ENCODE peak calls at places on chromosomes 12 and 14, in four cellular contexts. One of them, this sample, is unnamed.

GRCh38 chr14:69037790-69038448 is 58.8 kb upstream of the ACTN1 start:
- DNase-seq in lung: no peak
- DNase-seq in colonic mucosa: no peak
- DNase-seq in dorsolateral prefrontal cortex: no peak
- DNase-seq in this sample: no peak

GRCh38 chr12:28817524-28817923 is 331.6 kb upstream of the FAR2 start:
- DNase-seq in colonic mucosa: no peak
- DNase-seq in dorsolateral prefrontal cortex: no peak
- DNase-seq in lung: no peak
- DNase-seq in this sample: no peak

GRCh38 chr14:68814376-68815287 is 21.8 kb upstream of the ZFP36L1 start:
- DNase-seq in colonic mucosa: no peak
- DNase-seq in dorsolateral prefrontal cortex: no peak
- DNase-seq in lung: no peak
- DNase-seq in this sample: peak; percentile 74

GRCh38 chr14:48842785-48843184 is 743.4 kb downstream of the RPS29 start:
- DNase-seq in dorsolateral prefrontal cortex: no peak
- DNase-seq in colonic mucosa: no peak
- DNase-seq in lung: no peak
- DNase-seq in this sample: no peak

GRCh38 chr12:58873496-58873895 is 46.8 kb downstream of the LRIG3 start:
- DNase-seq in colonic mucosa: no peak
- DNase-seq in dorsolateral prefrontal cortex: no peak
- DNase-seq in lung: no peak
- DNase-seq in this sample: no peak

GRCh38 chr12:85322715-85323114 is 42.7 kb downstream of the ALX1 start:
- DNase-seq in colonic mucosa: no peak
- DNase-seq in lung: no peak
- DNase-seq in dorsolateral prefrontal cortex: no peak
- DNase-seq in this sample: no peak

GRCh38 chr12:45648070-45648469 is 81.4 kb upstream of the ARID2 start:
- DNase-seq in lung: no peak
- DNase-seq in colonic mucosa: peak; percentile 27
- DNase-seq in dorsolateral prefrontal cortex: peak; percentile 45
- DNase-seq in this sample: no peak

GRCh38 chr12:95605875-95606274 is 54.6 kb upstream of the USP44 start:
- DNase-seq in lung: no peak
- DNase-seq in colonic mucosa: no peak
- DNase-seq in dorsolateral prefrontal cortex: no peak
- DNase-seq in this sample: no peak

GRCh38 chr14:70809238-70810214 is at the start of gene MAP3K9:
- DNase-seq in lung: peak; percentile 95
- DNase-seq in dorsolateral prefrontal cortex: peak; percentile 92
- DNase-seq in colonic mucosa: peak; percentile 97
- DNase-seq in this sample: no peak

DNA sequence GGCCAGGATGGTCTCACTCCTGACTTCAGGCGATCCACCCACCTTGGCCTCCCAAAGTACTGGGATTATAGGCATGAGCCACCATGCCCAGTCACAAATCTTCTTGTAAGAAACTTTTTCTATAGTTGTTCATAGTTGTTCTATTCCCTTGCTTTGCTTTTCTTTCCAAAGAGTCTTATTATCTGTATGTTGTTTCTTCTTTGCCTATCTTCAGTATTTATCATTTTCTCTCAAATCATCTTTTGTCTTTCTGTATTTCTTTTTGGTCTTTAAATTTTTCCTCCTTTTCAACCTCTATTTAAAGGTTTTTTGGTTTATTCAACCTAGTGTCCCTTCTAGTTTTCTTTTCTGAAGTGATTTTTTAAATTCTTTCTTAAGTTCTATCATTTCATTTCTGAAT is 68.7 kb downstream of the LRP6 start:
- DNase-seq in lung: no peak
- DNase-seq in dorsolateral prefrontal cortex: no peak
- DNase-seq in colonic mucosa: no peak
- DNase-seq in this sample: no peak
- TF ChIP-seq CTCF in lung: no peak
- TF ChIP-seq CTCF in dorsolateral prefrontal cortex: no peak
- TF ChIP-seq CTCF in colonic mucosa: no peak
- TF ChIP-seq CTCF in this sample: no peak

GRCh38 chr12:122951979-122952892 is 14.0 kb downstream of the ABCB9 start:
- DNase-seq in lung: peak; percentile 79
- DNase-seq in dorsolateral prefrontal cortex: peak; percentile 86
- DNase-seq in colonic mucosa: peak; percentile 86
- DNase-seq in this sample: no peak
- H3K27ac ChIP-seq in lung: no peak overlapping the region
- H3K27ac ChIP-seq in dorsolateral prefrontal cortex: no peak overlapping the region
- H3K27ac ChIP-seq in colonic mucosa: peak overlapping the region; percentile 66
- H3K27ac ChIP-seq in this sample: no peak overlapping the region

DNA sequence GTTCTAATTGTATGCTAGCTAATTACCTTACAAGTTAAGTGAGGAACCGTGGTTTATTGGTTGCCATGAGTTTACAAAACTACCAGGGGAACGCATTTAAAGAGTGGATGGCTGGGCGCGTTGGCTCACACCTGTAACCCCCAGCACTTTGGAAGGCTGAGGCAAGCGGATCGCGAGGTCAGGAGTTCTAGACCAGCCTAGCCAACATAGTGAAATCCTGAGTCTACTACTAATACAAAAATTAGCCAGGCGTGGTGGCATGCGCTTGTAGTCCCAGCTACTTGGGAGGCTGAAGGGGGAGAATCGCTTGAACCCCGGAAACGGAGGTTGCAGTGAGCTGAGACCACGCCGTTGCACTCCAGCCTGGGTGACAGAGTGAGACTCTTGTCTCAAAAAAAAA is 2.2 kb downstream of the EIF5 start:
- DNase-seq in lung: no peak
- DNase-seq in colonic mucosa: no peak
- DNase-seq in dorsolateral prefrontal cortex: no peak
- DNase-seq in this sample: no peak
- H3K4me3 ChIP-seq in lung: no peak overlapping the region
- H3K4me3 ChIP-seq in colonic mucosa: no peak overlapping the region
- H3K4me3 ChIP-seq in dorsolateral prefrontal cortex: peak overlapping the region; percentile 97
- H3K4me3 ChIP-seq in this sample: peak overlapping the region; percentile 95

GRCh38 chr12:47944685-47945340 is 18.6 kb upstream of the TMEM106C start:
- DNase-seq in colonic mucosa: no peak
- DNase-seq in lung: no peak
- DNase-seq in dorsolateral prefrontal cortex: no peak
- DNase-seq in this sample: no peak

GRCh38 chr12:47943492-47944359 is 19.7 kb upstream of the TMEM106C start:
- DNase-seq in colonic mucosa: peak; percentile 93
- DNase-seq in lung: no peak
- DNase-seq in dorsolateral prefrontal cortex: no peak
- DNase-seq in this sample: no peak

GRCh38 chr12:47940773-47941474 is 22.5 kb upstream of the TMEM106C start:
- DNase-seq in lung: no peak
- DNase-seq in colonic mucosa: no peak
- DNase-seq in dorsolateral prefrontal cortex: no peak
- DNase-seq in this sample: no peak

GRCh38 chr12:47941475-47942326 is 21.7 kb upstream of the TMEM106C start:
- DNase-seq in dorsolateral prefrontal cortex: no peak
- DNase-seq in colonic mucosa: no peak
- DNase-seq in lung: no peak
- DNase-seq in this sample: no peak

DNA sequence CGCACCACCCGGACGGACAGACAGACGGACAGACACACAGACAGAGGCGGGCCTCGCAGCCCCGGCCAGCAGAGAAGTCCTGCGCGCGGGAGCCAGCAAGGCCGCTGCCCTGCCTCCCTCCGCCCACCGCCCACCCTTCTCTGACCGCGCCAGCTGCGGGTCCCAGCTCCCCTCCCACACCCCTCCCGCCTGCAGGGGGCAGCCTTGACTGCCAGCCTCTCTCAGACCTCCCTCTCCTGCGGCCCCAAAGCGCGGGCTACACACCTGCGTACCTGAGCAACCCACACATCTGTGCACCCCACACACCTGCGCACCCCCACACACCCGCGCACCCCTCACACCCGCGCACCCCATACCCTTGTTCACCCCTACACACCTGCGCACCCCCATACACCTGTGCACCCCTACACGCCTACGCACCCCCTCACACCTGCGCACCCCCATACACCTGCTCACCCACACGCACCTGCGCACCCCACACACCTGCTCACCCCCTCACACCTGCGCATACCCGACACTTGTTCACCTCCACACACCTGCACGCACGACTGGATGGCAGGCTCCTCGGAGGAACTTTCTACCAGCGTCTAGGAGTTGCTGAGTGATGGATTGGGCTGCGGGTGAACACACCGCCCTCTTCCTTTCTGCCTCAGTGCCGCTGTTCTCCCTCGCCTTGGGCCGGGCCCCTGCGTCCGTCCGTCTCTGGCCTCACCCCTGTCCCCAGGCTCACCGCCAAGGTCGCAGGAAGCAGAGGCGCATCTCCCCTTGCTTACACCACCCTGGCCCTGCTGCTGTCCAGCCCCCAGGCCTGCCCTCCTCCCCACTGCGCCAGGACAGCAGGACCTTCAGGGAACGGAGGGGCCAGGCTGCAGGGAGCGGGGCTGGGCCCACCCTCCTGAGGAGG is 20.8 kb upstream of the TMEM106C start:
- DNase-seq in colonic mucosa: no peak
- DNase-seq in dorsolateral prefrontal cortex: no peak
- DNase-seq in lung: no peak
- DNase-seq in this sample: no peak
- TF ChIP-seq CTCF in colonic mucosa: no peak
- TF ChIP-seq CTCF in dorsolateral prefrontal cortex: no peak
- TF ChIP-seq CTCF in lung: no peak
- TF ChIP-seq CTCF in this sample: no peak

DNA sequence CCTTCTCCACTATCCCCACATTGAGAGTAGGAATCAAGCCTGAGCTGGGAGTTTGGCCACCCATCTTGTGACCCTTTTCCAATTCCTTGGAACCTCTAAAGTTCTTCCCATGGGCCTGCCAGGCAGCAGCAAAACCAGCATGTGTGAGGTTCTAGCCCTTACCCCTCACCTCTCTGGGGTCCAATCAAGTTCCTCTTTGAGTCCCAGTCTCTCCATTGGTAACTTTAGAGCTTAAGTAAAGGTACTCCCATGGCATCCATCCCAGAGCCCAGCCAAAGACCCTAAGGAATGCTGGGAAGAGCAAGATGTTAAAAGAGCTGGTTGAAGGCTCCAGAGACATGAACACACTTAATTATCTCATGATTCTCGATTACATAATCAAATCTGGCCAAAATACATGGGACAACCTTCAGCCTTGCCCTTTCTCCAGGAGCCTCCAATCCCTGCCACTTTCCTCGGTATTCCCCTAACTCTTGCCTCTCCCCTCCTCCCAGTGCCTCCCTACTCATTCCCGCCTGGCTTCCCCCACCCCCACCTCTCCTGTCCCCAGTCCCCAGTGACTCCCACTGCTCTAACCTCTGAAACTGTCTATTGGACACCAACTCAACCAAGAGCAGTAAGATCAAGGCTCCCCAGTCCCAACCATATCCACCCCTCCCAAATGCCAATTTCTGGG is 4.8 kb upstream of the TNS2 start:
- DNase-seq in lung: no peak
- DNase-seq in dorsolateral prefrontal cortex: no peak
- DNase-seq in colonic mucosa: no peak
- DNase-seq in this sample: peak; percentile 75
- H3K27ac ChIP-seq in lung: peak overlapping the region; percentile 87
- H3K27ac ChIP-seq in dorsolateral prefrontal cortex: peak overlapping the region; percentile 100
- H3K27ac ChIP-seq in colonic mucosa: peak overlapping the region; percentile 12
- H3K27ac ChIP-seq in this sample: peak overlapping the region; percentile 95

GRCh38 chr12:51323317-51323960 is 535 bp downstream of the BIN2 start:
- DNase-seq in lung: no peak
- DNase-seq in colonic mucosa: no peak
- DNase-seq in dorsolateral prefrontal cortex: no peak
- DNase-seq in this sample: no peak
- H3K4me3 ChIP-seq in lung: peak overlapping the region; percentile 12
- H3K4me3 ChIP-seq in colonic mucosa: peak overlapping the region; percentile 31
- H3K4me3 ChIP-seq in dorsolateral prefrontal cortex: peak overlapping the region; percentile 20
- H3K4me3 ChIP-seq in this sample: peak overlapping the region; percentile 59

DNA sequence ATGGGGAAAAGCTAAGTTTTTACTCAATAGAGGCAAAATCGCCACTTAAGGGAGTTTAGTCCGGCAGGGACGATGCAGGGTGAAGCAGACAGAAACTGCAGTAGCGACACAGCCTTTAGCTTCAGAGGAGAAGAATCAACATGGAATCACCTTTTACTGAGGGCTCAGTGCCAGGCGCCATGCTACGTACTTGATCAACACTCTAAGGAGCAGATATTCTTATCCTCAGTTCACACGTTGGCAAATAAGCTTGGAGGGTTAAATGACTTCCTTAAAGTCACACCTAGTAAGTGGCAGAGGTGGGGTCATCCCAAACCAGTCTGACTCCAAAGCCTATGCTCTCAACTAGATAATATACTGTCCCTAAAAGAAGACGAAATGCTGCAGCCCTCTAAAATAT is 11.0 kb downstream of the CCDC92 start:
- DNase-seq in lung: no peak
- DNase-seq in colonic mucosa: peak; percentile 63
- DNase-seq in dorsolateral prefrontal cortex: no peak
- DNase-seq in this sample: peak; percentile 14
- TF ChIP-seq CTCF in lung: no peak
- TF ChIP-seq CTCF in colonic mucosa: no peak
- TF ChIP-seq CTCF in dorsolateral prefrontal cortex: no peak
- TF ChIP-seq CTCF in this sample: no peak

GRCh38 chr12:15648564-15648963 is 140.6 kb downstream of the EPS8 start:
- DNase-seq in colonic mucosa: no peak
- DNase-seq in lung: no peak
- DNase-seq in dorsolateral prefrontal cortex: no peak
- DNase-seq in this sample: no peak
- H3K27ac ChIP-seq in colonic mucosa: no peak overlapping the region
- H3K27ac ChIP-seq in lung: no peak overlapping the region
- H3K27ac ChIP-seq in dorsolateral prefrontal cortex: no peak overlapping the region
- H3K27ac ChIP-seq in this sample: no peak overlapping the region

This sample was measured in coronary artery.